ENCODE peak calls at places on chromosome 5, in four cellular contexts. Y is H1, L is HepG2, J is A549. B is an unnamed sample.

GRCh38 chr5:32217886-32218396 is 43.8 kb upstream of the GOLPH3 start:
- DNase-seq in Y (no peak), L (peak), J (no peak), B (peak)

GRCh38 chr5:44546283-44546682 is 157.1 kb upstream of the FGF10 start:
- DNase-seq in Y (no peak), L (no peak), J (no peak), B (no peak)

GRCh38 chr5:132003170-132003744 is 8.2 kb downstream of the ACSL6 start:
- DNase-seq in Y (no peak), L (peak), J (no peak), B (no peak)

GRCh38 chr5:74627511-74628120 is 12.9 kb downstream of the ENC1 start:
- DNase-seq in Y (no peak), L (no peak), J (no peak), B (no peak)

GRCh38 chr5:10565785-10566506 is 2.1 kb downstream of the ANKRD33B start:
- DNase-seq in Y (no peak), L (no peak), J (no peak), B (no peak)

GRCh38 chr5:69288668-69289067 is 43.9 kb downstream of the CCDC125 start:
- DNase-seq in Y (no peak), L (no peak), J (no peak), B (no peak)

GRCh38 chr5:175746851-175747250 is 89.0 kb downstream of the HRH2 start:
- DNase-seq in Y (no peak), L (no peak), J (peak), B (peak)

GRCh38 chr5:66113160-66113559 is 30.9 kb upstream of the SREK1 start:
- DNase-seq in Y (no peak), L (peak), J (peak), B (no peak)

GRCh38 chr5:173829826-173830225 is 58.3 kb upstream of the CPEB4 start:
- DNase-seq in Y (no peak), L (no peak), J (peak), B (peak)

GRCh38 chr5:112738180-112738560 is 485 bp downstream of the APC start:
- DNase-seq in Y (no peak), L (no peak), J (no peak), B (peak)

GRCh38 chr5:137751869-137752491 is 2.2 kb downstream of the HNRNPA0 start:
- DNase-seq in Y (no peak), L (peak), J (peak), B (peak)

GRCh38 chr5:143554918-143555477 is 151.5 kb upstream of the NR3C1 start:
- DNase-seq in Y (no peak), L (peak), J (peak), B (no peak)

GRCh38 chr5:50415912-50416311 is 25.2 kb downstream of the EMB start:
- DNase-seq in Y (no peak), L (no peak), J (no peak), B (no peak)

GRCh38 chr5:14327624-14328023 is 184.5 kb downstream of the TRIO start:
- DNase-seq in Y (no peak), L (no peak), J (no peak), B (no peak)

GRCh38 chr5:133861161-133861737 is 107.2 kb downstream of the C5orf15 start:
- DNase-seq in Y (no peak), L (no peak), J (no peak), B (no peak)

GRCh38 chr5:8600843-8601242 is 731.9 kb downstream of the MTRR start:
- DNase-seq in Y (no peak), L (no peak), J (no peak), B (no peak)

GRCh38 chr5:433836-434235 is 9.1 kb upstream of the EXOC3 start:
- DNase-seq in Y (no peak), L (no peak), J (no peak), B (no peak)

GRCh38 chr5:110768138-110768845 is 29.5 kb downstream of the SLC25A46 start:
- DNase-seq in Y (no peak), L (no peak), J (no peak), B (no peak)

GRCh38 chr5:73596705-73597328 is 29.2 kb upstream of the ARHGEF28 start:
- DNase-seq in Y (no peak), L (peak), J (peak), B (peak)

GRCh38 chr5:137190441-137190840 is 308.7 kb downstream of the SPOCK1 start:
- DNase-seq in Y (no peak), L (no peak), J (no peak), B (no peak)

GRCh38 chr5:37734114-37734513 is 105.7 kb downstream of the GDNF start:
- DNase-seq in Y (no peak), L (no peak), J (no peak), B (no peak)

GRCh38 chr5:43036856-43037711 is 3.0 kb downstream of the ANXA2R start:
- DNase-seq in Y (no peak), L (no peak), J (no peak), B (no peak)

GRCh38 chr5:159669559-159669958 is 246.7 kb upstream of the ADRA1B start:
- DNase-seq in Y (no peak), L (no peak), J (no peak), B (no peak)

GRCh38 chr5:14818931-14819790 is 52.4 kb downstream of the ANKH start:
- DNase-seq in Y (no peak), L (no peak), J (no peak), B (no peak)

GRCh38 chr5:1507016-1507375 is 16.8 kb downstream of the LPCAT1 start:
- DNase-seq in Y (no peak), L (no peak), J (no peak), B (no peak)

GRCh38 chr5:1507457-1507856 is 16.3 kb downstream of the LPCAT1 start:
- DNase-seq in Y (no peak), L (no peak), J (no peak), B (no peak)

GRCh38 chr5:1508679-1509290 is 15.0 kb downstream of the LPCAT1 start:
- DNase-seq in Y (no peak), L (no peak), J (no peak), B (no peak)

GRCh38 chr5:1509346-1510085 is 14.2 kb downstream of the LPCAT1 start:
- DNase-seq in Y (no peak), L (no peak), J (no peak), B (no peak)

GRCh38 chr5:1507961-1508678 is 15.6 kb downstream of the LPCAT1 start:
- DNase-seq in Y (no peak), L (no peak), J (no peak), B (no peak)
- TF ChIP-seq PHF8 in Y (no peak), L (no peak), J (no peak), B (no peak)

DNA sequence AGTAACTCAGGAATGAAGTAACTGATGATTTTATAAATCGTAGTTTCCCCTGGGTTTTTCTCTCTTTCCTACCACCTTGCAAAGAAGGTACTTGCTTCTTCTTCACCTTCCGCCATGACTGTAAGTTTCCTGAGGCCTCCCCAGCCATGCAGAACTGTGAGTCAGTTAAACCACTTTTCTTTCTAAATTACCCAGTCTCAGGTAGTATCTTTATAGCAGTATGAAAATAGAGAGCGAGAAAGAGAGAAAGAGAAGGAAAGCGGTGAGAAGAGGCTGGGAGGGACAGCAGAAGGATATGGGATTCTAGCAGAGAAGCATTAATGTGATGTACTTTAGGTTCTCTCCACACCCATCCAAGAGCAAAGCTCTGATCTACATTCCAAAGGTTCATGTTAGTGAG is 185.1 kb upstream of the PTGER4 start:
- DNase-seq in Y (no peak), L (no peak), J (no peak), B (no peak)
- TF ChIP-seq PHF8 in Y (no peak), L (no peak), J (no peak), B (no peak)

DNA sequence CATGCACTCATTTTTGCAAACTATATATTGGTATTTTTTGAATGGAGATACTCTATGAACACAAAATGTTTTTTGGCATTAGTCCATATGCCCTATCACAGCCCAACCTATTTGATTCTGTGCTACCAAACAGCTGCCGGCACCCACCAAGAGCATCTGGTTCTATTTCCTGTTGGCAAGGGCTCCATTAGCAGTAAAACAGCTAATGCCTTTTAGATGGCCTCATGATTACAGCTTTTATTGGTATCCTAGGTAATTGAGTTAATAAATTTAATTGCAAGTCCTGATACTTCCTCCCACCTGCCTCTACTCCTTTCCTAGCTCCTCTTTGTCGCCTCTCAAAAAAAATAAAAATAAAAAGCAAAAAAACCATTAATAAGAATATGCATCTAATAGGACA is 620.6 kb downstream of the SLCO4C1 start:
- DNase-seq in Y (no peak), L (no peak), J (no peak), B (no peak)
- TF ChIP-seq PHF8 in Y (no peak), L (no peak), J (no peak), B (no peak)

DNA sequence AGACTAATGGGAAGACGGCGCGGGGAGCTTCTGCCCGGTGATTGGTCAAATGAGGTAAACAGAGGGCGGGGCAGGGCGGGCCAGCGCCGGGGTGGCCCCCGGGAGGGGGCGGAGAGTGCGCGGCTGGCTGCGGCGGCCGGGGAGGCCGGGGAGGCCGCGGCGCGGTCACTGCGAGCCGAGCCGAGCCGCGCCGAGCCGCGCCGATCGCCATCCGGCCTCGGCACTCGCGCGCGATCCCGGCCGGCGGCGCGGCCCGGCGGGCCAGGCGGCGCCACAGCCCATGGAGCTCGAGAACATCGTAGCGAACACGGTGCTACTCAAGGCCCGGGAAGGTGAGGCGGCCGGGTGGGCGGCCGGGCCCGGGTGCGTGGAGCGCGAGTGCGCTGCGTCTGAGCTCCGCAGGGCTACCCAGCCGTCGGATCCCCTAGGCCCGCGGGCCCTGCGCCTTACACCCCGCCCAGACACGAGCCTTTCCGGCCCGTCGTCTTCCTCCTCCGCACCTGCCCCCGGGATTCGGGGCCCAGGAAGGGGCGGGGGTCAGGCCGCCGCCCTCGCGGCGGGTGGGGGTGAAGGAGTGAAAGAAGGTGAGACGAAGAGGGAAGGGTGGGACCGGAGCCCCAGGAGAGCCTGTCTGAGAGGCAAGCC is at the start of gene GRK6:
- DNase-seq in Y (no peak), L (no peak), J (no peak), B (peak)
- TF ChIP-seq PHF8 in Y (peak), L (peak), J (peak), B (peak)

GRCh38 chr5:55650391-55650790 is 61.7 kb downstream of the SLC38A9 start:
- DNase-seq in Y (no peak), L (no peak), J (no peak), B (no peak)

GRCh38 chr5:55649963-55650362 is 62.2 kb downstream of the SLC38A9 start:
- DNase-seq in Y (no peak), L (no peak), J (no peak), B (no peak)

DNA sequence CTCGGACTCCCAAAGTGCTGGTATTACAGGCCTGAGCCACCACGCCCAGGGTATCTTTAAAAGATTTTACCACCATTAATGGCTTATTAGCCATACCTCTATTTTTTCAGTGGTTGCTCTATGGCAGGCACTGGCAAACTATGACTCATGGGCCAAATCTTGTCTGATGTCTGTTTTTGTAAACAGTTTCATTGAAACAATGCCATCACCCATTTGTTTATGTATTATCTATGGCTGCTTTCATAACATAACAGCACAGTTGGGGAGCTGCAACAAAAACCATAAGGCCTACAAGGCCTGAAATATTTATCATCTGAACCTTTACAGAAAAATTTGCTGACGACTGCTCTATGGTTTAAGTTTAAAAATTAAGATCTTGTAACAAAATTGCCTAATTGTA is 66.8 kb downstream of the SLC38A9 start:
- DNase-seq in Y (no peak), L (no peak), J (peak), B (no peak)
- TF ChIP-seq PHF8 in Y (no peak), L (no peak), J (no peak), B (no peak)

GRCh38 chr5:135236951-135237791 is 161.9 kb downstream of the MACROH2A1 start:
- DNase-seq in Y (no peak), L (no peak), J (no peak), B (no peak)
- TF ChIP-seq PHF8 in Y (no peak), L (no peak), J (no peak), B (no peak)

GRCh38 chr5:164053123-164053522 is 547.7 kb downstream of the MAT2B start:
- DNase-seq in Y (no peak), L (no peak), J (no peak), B (no peak)

GRCh38 chr5:164052536-164053090 is 547.2 kb downstream of the MAT2B start:
- DNase-seq in Y (no peak), L (no peak), J (no peak), B (no peak)

GRCh38 chr5:164054461-164054860 is 549.0 kb downstream of the MAT2B start:
- DNase-seq in Y (no peak), L (no peak), J (no peak), B (no peak)

GRCh38 chr5:164051745-164052144 is 546.3 kb downstream of the MAT2B start:
- DNase-seq in Y (no peak), L (no peak), J (no peak), B (no peak)

DNA sequence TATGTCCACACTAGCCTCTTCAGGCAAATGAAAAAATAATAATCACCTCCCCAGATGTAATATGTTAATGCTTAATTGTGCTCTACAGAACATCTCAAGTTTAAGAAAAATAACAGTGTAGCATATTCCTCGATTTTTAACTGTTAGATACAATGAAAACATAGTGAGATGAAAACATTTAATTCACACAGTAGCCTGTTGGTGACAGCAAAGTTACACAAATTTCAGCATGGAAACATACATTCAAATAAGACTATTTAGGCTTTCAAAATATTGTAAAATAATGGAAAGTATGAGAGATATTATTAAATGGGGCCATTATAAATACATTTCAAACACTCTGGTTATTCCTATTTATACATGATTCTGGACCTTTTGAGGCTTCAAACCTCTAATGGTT is 543.1 kb downstream of the MAT2B start:
- DNase-seq in Y (no peak), L (no peak), J (no peak), B (peak)
- TF ChIP-seq PHF8 in Y (no peak), L (no peak), J (no peak), B (no peak)

GRCh38 chr5:126540631-126541030 is 54.4 kb downstream of the ALDH7A1 start:
- DNase-seq in Y (no peak), L (no peak), J (no peak), B (no peak)

GRCh38 chr5:126543009-126543408 is 52.0 kb downstream of the ALDH7A1 start:
- DNase-seq in Y (no peak), L (no peak), J (no peak), B (no peak)

GRCh38 chr5:126542441-126542840 is 52.6 kb downstream of the ALDH7A1 start:
- DNase-seq in Y (no peak), L (no peak), J (no peak), B (no peak)

GRCh38 chr5:126543660-126544059 is 51.4 kb downstream of the ALDH7A1 start:
- DNase-seq in Y (no peak), L (peak), J (no peak), B (no peak)

GRCh38 chr5:126544087-126544740 is 50.8 kb downstream of the ALDH7A1 start:
- DNase-seq in Y (no peak), L (peak), J (peak), B (peak)
- TF ChIP-seq PHF8 in Y (no peak), L (no peak), J (no peak), B (no peak)

DNA sequence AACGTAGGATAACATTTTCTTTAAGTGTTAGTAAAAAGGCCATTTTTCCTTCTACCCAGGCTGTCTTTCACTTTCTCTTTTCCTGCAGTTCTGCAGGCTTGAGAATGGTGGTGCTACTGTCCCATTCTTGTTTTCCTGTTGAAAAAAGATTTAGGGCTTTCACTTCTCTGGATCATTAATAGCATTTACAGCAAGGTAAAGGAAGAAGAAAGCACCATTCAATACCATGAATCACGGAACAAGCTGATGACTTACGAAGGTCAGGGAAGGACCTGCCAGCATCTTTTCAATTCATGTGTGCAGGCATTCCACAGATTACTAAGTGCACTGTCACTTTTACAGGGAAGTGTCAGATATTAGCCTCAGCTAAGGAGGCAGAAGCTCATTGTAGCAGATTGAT is 292.8 kb downstream of the YTHDC2 start:
- DNase-seq in Y (no peak), L (no peak), J (no peak), B (no peak)
- TF ChIP-seq PHF8 in Y (no peak), L (no peak), J (no peak), B (no peak)